ENCODE peak calls at places on chromosomes 5 and 9, in five cellular contexts. P is mammary epithelial cell, I is HL-60, D is fibroblast of pulmonary artery, S is left ventricle myocardium inferior. O is an unnamed sample.

GRCh38 chr5:174991807-174992308 is 267.5 kb downstream of the MSX2 start:
- DNase-seq in P (no peak), I (no peak), D (no peak), S (no peak), O (no peak)

GRCh38 chr5:35339616-35340100 is 109.4 kb upstream of the PRLR start:
- DNase-seq in P (no peak), I (no peak), D (no peak), S (no peak), O (no peak)

GRCh38 chr9:110131499-110131898 is 76.5 kb downstream of the C9orf152 start:
- DNase-seq in P (peak; percentile 32), I (no peak), D (no peak), S (no peak), O (peak; percentile 56)

GRCh38 chr5:171207256-171207866 is 101.7 kb upstream of the TLX3 start:
- DNase-seq in P (peak; percentile 16), I (peak; percentile 2), D (peak; percentile 71), S (no peak), O (peak; percentile 53)

GRCh38 chr5:56772767-56773166 is 42.6 kb upstream of the MAP3K1 start:
- DNase-seq in P (no peak), I (no peak), D (no peak), S (no peak), O (no peak)

GRCh38 chr5:140266471-140267200 is 36.3 kb downstream of the PFDN1 start:
- DNase-seq in P (no peak), I (no peak), D (no peak), S (no peak), O (no peak)

GRCh38 chr5:123814796-123815479 is 303.0 kb downstream of the CSNK1G3 start:
- DNase-seq in P (no peak), I (no peak), D (peak; percentile 3), S (no peak), O (no peak)

GRCh38 chr9:37528652-37529072 is 42.9 kb downstream of the POLR1E start:
- DNase-seq in P (peak; percentile 59), I (no peak), D (no peak), S (no peak), O (peak; percentile 19)

GRCh38 chr9:101957705-101958104 is 219.3 kb upstream of the GRIN3A start:
- DNase-seq in P (no peak), I (no peak), D (no peak), S (no peak), O (no peak)

GRCh38 chr9:86947146-86948081 is at the start of gene GAS1:
- DNase-seq in P (peak; percentile 80), I (peak; percentile 29), D (peak; percentile 99), S (peak; percentile 90), O (peak; percentile 89)

GRCh38 chr9:89329917-89330316 is 11.6 kb downstream of the SECISBP2 start:
- DNase-seq in P (no peak), I (no peak), D (no peak), S (no peak), O (no peak)

GRCh38 chr5:81718300-81718699 is 32.6 kb downstream of the SSBP2 start:
- DNase-seq in P (no peak), I (no peak), D (no peak), S (no peak), O (no peak)

GRCh38 chr9:124098141-124098905 is 86.8 kb downstream of the LHX2 start:
- DNase-seq in P (no peak), I (peak; percentile 21), D (no peak), S (no peak), O (peak; percentile 14)
- H3K4me3 ChIP-seq in P (no peak overlapping the region), I (no peak overlapping the region), D (no peak overlapping the region), S (no peak overlapping the region), O (no peak overlapping the region)

DNA sequence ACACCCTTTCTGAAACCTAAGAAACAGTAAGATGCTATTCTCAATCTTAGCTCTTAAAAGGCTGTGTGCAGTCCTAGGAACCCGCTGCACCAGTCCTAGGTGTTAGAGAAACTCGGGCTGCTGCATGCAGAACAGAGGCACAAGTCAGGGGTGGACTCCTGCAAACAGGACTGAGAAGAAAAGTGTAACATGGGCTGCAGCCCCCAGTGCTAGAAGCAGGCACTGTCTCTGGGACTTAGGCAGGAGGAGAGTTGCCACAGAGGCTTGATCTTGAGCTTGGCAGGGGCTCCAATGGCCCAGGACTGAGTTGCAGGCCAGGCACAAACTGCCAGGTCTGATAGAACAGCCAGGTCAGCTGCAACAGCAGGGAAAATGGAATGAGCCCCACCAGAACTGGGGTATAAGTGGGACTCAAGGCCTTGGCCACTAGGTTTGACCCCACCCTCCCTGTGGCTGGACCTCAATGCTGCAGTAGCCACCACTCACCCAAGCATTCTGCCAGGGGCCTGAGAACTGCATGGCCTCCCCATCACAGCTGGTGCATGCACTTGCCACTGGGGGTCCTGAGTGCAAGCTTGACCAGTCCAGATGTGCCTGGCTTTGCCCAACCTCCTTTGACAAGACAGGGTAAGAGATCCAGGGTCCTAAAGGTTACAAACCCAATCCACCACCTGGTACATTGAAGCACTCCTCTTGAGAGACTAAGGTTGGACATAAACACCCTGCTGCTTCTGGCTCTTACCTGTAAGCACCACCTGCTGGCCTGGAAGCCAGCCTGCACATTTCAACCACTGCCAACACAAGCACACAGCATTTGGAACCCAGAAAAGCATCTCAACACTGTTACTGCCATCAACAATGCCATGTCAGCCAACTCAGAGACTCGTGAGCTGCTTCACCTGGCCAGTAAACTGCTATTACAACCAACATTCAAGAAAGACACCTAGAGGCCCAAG is 103.3 kb downstream of the FBXL17 start:
- DNase-seq in P (no peak), I (no peak), D (no peak), S (peak; percentile 10), O (peak; percentile 4)
- TF ChIP-seq CTCF in P (peak; percentile 9), I (no peak), D (no peak), S (no peak), O (peak; percentile 36)

GRCh38 chr5:76681287-76681686 is 34.6 kb upstream of the F2R start:
- DNase-seq in P (no peak), I (no peak), D (no peak), S (no peak), O (no peak)
- H3K4me3 ChIP-seq in P (no peak overlapping the region), I (no peak overlapping the region), D (no peak overlapping the region), S (no peak overlapping the region), O (no peak overlapping the region)

GRCh38 chr9:127629468-127630081 is 17.5 kb downstream of the STXBP1 start:
- DNase-seq in P (no peak), I (no peak), D (no peak), S (no peak), O (peak; percentile 43)
- TF ChIP-seq CTCF in P (peak; percentile 41), I (no peak), D (no peak), S (no peak), O (peak; percentile 28)

DNA sequence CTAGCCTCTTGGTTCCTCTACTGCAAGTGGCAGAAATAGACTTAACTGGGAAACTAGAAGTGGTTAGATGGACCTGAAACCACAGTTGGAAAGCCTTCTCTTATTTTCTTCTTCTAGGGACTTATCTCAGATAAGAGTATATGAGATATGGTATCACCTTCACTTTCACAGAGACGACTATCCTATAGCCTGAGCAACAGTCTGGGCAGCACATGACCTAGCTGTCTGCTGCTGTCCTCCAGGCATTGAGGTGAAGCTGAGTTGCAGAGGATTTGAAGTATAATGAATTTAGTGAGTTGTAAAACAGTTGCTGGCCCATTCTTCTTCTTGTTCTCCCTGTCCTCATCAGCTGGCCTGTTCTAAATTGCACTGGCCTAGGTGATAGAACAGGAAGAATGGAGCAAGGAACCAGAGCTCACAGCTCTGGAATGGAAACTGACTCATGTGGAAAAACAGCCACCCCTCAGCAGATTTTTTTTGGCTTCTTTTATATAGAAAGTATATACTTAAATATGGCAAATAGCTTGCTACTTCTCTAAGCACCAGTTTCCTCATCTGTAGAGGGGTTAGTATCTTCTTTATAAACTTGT is 27.8 kb downstream of the RECK start:
- DNase-seq in P (peak; percentile 24), I (no peak), D (peak; percentile 51), S (no peak), O (peak; percentile 43)
- H3K4me3 ChIP-seq in P (no peak overlapping the region), I (no peak overlapping the region), D (no peak overlapping the region), S (no peak overlapping the region), O (no peak overlapping the region)

DNA sequence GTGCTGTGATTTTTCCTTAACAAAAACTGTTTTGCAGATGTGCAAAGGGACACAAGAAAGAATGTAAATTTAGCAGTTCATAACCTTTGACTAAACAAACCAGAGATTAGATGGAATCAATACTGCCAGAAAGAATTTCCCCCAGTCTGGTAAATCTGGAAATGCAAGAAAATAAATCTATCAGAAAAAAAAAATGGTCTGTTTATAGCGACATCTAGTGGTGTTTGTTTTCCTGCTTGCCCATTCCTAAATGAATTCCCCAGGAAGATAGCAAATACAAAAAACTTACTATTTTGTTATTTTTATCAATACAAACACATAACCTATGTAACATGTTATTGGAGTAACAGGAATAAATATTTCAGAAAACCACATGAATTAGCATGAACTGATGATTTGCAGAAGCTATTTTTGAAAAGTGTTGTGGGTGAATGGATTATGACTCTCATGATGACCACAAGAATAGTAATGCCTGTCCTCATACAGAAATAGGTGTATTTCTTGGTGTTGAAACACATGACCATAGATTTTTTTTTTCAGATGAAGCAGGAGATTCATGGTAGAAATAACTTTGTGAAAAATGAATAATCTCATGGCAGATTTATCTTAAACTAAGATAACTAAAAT is 1703.8 kb downstream of the MAT2B start:
- DNase-seq in P (peak; percentile 2), I (no peak), D (peak; percentile 52), S (no peak), O (peak; percentile 44)
- TF ChIP-seq CTCF in P (peak; percentile 62), I (peak; percentile 30), D (peak; percentile 75), S (peak; percentile 68), O (peak; percentile 66)

DNA sequence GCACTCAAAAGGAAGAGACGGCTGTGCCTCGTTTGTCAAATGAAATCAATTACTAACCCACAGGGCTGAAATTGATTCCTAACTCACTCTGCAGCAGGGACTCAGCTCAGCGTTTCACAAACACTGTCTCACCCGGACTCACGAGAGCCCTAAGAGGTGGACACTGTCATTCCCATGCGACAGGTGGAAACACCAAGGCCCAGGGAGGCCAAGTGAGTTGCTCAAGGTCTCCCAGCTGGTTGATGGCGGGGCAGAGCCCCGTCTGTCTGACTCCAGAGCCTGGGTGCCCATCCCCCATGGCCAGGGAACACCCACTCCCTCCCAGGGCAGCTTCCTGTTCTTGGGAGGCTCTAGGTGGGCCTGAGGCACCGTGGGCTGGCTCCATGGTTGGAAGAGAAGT is 1.3 kb upstream of the PLPP7 start:
- DNase-seq in P (no peak), I (no peak), D (no peak), S (no peak), O (no peak)
- H3K4me3 ChIP-seq in P (no peak overlapping the region), I (no peak overlapping the region), D (no peak overlapping the region), S (no peak overlapping the region), O (no peak overlapping the region)

DNA sequence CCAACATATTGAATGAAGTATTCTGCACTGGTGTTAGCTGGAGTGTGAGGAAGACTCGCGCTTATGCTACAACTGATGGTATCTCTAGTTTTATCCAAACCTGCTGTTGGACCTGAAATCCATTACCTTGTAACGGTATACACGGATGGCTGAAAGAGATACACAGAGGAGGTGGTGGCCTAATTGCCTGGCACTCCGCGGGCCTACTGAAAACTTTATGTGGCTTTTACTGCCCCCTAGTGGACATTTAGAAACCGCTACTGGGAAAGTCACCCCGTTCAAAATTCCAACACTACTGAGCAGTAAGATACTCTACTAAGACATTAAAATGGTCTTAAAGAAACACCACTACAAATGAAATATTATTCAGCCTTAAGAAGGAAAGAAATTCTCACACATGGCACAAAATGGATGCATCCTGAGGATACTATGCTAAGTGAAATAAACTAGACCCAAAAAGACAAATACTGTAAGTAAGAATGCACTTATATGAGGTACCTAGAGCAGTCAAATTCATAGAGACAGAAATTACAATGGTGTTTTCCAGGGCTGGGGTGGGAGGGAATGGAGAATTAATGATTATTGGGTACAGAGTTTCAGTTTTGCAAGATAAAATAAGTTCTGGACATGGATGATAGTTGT is 100.4 kb downstream of the TTLL11 start:
- DNase-seq in P (peak; percentile 60), I (peak; percentile 18), D (peak; percentile 85), S (peak; percentile 49), O (peak; percentile 79)
- TF ChIP-seq CTCF in P (peak; percentile 75), I (peak; percentile 61), D (peak; percentile 77), S (peak; percentile 86), O (peak; percentile 71)